ENCODE peak calls at places on chromosomes 3 and 15, in seven cellular contexts. One of them, this sample, is unnamed.

GRCh38 chr15:89112341-89112971 is 24.2 kb downstream of the ABHD2 start:
- DNase-seq in IMR-90: peak; percentile 49
- DNase-seq in HCT116: peak; percentile 72
- DNase-seq in fibroblast of lung: peak; percentile 83
- DNase-seq in K562: no peak
- DNase-seq in GM23248: peak; percentile 58
- DNase-seq in neuronal stem cell: no peak
- DNase-seq in this sample: peak; percentile 56

GRCh38 chr3:112579697-112580096 is 17.9 kb downstream of the SLC35A5 start:
- DNase-seq in IMR-90: peak; percentile 20
- DNase-seq in HCT116: no peak
- DNase-seq in fibroblast of lung: peak; percentile 44
- DNase-seq in K562: no peak
- DNase-seq in GM23248: peak; percentile 83
- DNase-seq in neuronal stem cell: no peak
- DNase-seq in this sample: peak; percentile 26

GRCh38 chr3:78905700-78906099 is 862.1 kb downstream of the ROBO1 start:
- DNase-seq in IMR-90: no peak
- DNase-seq in HCT116: no peak
- DNase-seq in fibroblast of lung: no peak
- DNase-seq in K562: no peak
- DNase-seq in GM23248: no peak
- DNase-seq in neuronal stem cell: no peak
- DNase-seq in this sample: no peak

GRCh38 chr3:63462732-63463131 is 184.6 kb downstream of the SYNPR start:
- DNase-seq in IMR-90: no peak
- DNase-seq in HCT116: no peak
- DNase-seq in fibroblast of lung: no peak
- DNase-seq in K562: no peak
- DNase-seq in GM23248: no peak
- DNase-seq in neuronal stem cell: no peak
- DNase-seq in this sample: no peak

GRCh38 chr3:146679995-146680394 is 74.8 kb upstream of the PLSCR5 start:
- DNase-seq in IMR-90: no peak
- DNase-seq in HCT116: no peak
- DNase-seq in fibroblast of lung: no peak
- DNase-seq in K562: no peak
- DNase-seq in GM23248: no peak
- DNase-seq in neuronal stem cell: no peak
- DNase-seq in this sample: no peak

GRCh38 chr3:196174652-196175051 is 36.5 kb downstream of the ZDHHC19 start:
- DNase-seq in IMR-90: no peak
- DNase-seq in HCT116: no peak
- DNase-seq in fibroblast of lung: no peak
- DNase-seq in K562: no peak
- DNase-seq in GM23248: no peak
- DNase-seq in neuronal stem cell: no peak
- DNase-seq in this sample: no peak

GRCh38 chr15:33086500-33087141 is 107.9 kb downstream of the FMN1 start:
- DNase-seq in IMR-90: peak; percentile 87
- DNase-seq in HCT116: peak; percentile 42
- DNase-seq in fibroblast of lung: peak; percentile 66
- DNase-seq in K562: no peak
- DNase-seq in GM23248: peak; percentile 81
- DNase-seq in neuronal stem cell: no peak
- DNase-seq in this sample: peak; percentile 88

GRCh38 chr3:112390783-112391641 is 58.1 kb downstream of the CD200 start:
- DNase-seq in IMR-90: peak; percentile 98
- DNase-seq in HCT116: no peak
- DNase-seq in fibroblast of lung: peak; percentile 99
- DNase-seq in K562: no peak
- DNase-seq in GM23248: peak; percentile 81
- DNase-seq in neuronal stem cell: peak; percentile 3
- DNase-seq in this sample: peak; percentile 85

GRCh38 chr15:36497903-36498302 is 81.5 kb upstream of the CDIN1 start:
- DNase-seq in IMR-90: no peak
- DNase-seq in HCT116: no peak
- DNase-seq in fibroblast of lung: peak; percentile 41
- DNase-seq in K562: no peak
- DNase-seq in GM23248: no peak
- DNase-seq in neuronal stem cell: no peak
- DNase-seq in this sample: no peak

GRCh38 chr3:56754753-56755365 is 46.9 kb downstream of the ARHGEF3 start:
- DNase-seq in IMR-90: no peak
- DNase-seq in HCT116: no peak
- DNase-seq in fibroblast of lung: no peak
- DNase-seq in K562: no peak
- DNase-seq in GM23248: no peak
- DNase-seq in neuronal stem cell: no peak
- DNase-seq in this sample: no peak

GRCh38 chr3:194685050-194685722 is 497 bp upstream of the FAM43A start:
- DNase-seq in IMR-90: no peak
- DNase-seq in HCT116: no peak
- DNase-seq in fibroblast of lung: no peak
- DNase-seq in K562: no peak
- DNase-seq in GM23248: no peak
- DNase-seq in neuronal stem cell: no peak
- DNase-seq in this sample: no peak

GRCh38 chr15:83559310-83559966 is 94.5 kb upstream of the ADAMTSL3 start:
- DNase-seq in IMR-90: peak; percentile 61
- DNase-seq in HCT116: peak; percentile 60
- DNase-seq in fibroblast of lung: peak; percentile 57
- DNase-seq in K562: peak; percentile 75
- DNase-seq in GM23248: peak; percentile 81
- DNase-seq in neuronal stem cell: peak; percentile 61
- DNase-seq in this sample: peak; percentile 86

GRCh38 chr3:128322030-128323022 is 144.4 kb downstream of the DNAJB8 start:
- DNase-seq in IMR-90: peak; percentile 46
- DNase-seq in HCT116: no peak
- DNase-seq in fibroblast of lung: peak; percentile 29
- DNase-seq in K562: peak; percentile 26
- DNase-seq in GM23248: peak; percentile 47
- DNase-seq in neuronal stem cell: no peak
- DNase-seq in this sample: peak; percentile 50

GRCh38 chr15:87740655-87741344 is 515.7 kb downstream of the NTRK3 start:
- DNase-seq in IMR-90: no peak
- DNase-seq in HCT116: no peak
- DNase-seq in fibroblast of lung: no peak
- DNase-seq in K562: no peak
- DNase-seq in GM23248: no peak
- DNase-seq in neuronal stem cell: no peak
- DNase-seq in this sample: no peak

GRCh38 chr3:153972862-153973261 is 148.3 kb upstream of the ARHGEF26 start:
- DNase-seq in IMR-90: no peak
- DNase-seq in HCT116: no peak
- DNase-seq in fibroblast of lung: no peak
- DNase-seq in K562: no peak
- DNase-seq in GM23248: no peak
- DNase-seq in neuronal stem cell: no peak
- DNase-seq in this sample: no peak

GRCh38 chr3:134312072-134312872 is 61.6 kb upstream of the RYK start:
- DNase-seq in IMR-90: no peak
- DNase-seq in HCT116: no peak
- DNase-seq in fibroblast of lung: peak; percentile 89
- DNase-seq in K562: no peak
- DNase-seq in GM23248: peak; percentile 47
- DNase-seq in neuronal stem cell: no peak
- DNase-seq in this sample: no peak

GRCh38 chr3:136929984-136930671 is 27.7 kb upstream of the IL20RB start:
- DNase-seq in IMR-90: peak; percentile 44
- DNase-seq in HCT116: no peak
- DNase-seq in fibroblast of lung: peak; percentile 23
- DNase-seq in K562: no peak
- DNase-seq in GM23248: peak; percentile 66
- DNase-seq in neuronal stem cell: no peak
- DNase-seq in this sample: peak; percentile 78

GRCh38 chr15:38587214-38587613 is 22.6 kb upstream of the RASGRP1 start:
- DNase-seq in IMR-90: no peak
- DNase-seq in HCT116: no peak
- DNase-seq in fibroblast of lung: no peak
- DNase-seq in K562: no peak
- DNase-seq in GM23248: no peak
- DNase-seq in neuronal stem cell: no peak
- DNase-seq in this sample: no peak

GRCh38 chr15:69104050-69104750 is 56.2 kb upstream of the GLCE start:
- DNase-seq in IMR-90: no peak
- DNase-seq in HCT116: no peak
- DNase-seq in fibroblast of lung: no peak
- DNase-seq in K562: no peak
- DNase-seq in GM23248: no peak
- DNase-seq in neuronal stem cell: no peak
- DNase-seq in this sample: no peak

GRCh38 chr3:177041021-177041729 is 156.1 kb downstream of the TBL1XR1 start:
- DNase-seq in IMR-90: peak; percentile 25
- DNase-seq in HCT116: no peak
- DNase-seq in fibroblast of lung: peak; percentile 51
- DNase-seq in K562: no peak
- DNase-seq in GM23248: peak; percentile 39
- DNase-seq in neuronal stem cell: no peak
- DNase-seq in this sample: peak; percentile 26

GRCh38 chr3:147153830-147154539 is 252.4 kb downstream of the ZIC4 start:
- DNase-seq in IMR-90: no peak
- DNase-seq in HCT116: no peak
- DNase-seq in fibroblast of lung: no peak
- DNase-seq in K562: no peak
- DNase-seq in GM23248: no peak
- DNase-seq in neuronal stem cell: no peak
- DNase-seq in this sample: no peak

GRCh38 chr3:134333522-134334181 is 40.6 kb downstream of the AMOTL2 start:
- DNase-seq in IMR-90: peak; percentile 70
- DNase-seq in HCT116: no peak
- DNase-seq in fibroblast of lung: peak; percentile 84
- DNase-seq in K562: no peak
- DNase-seq in GM23248: peak; percentile 89
- DNase-seq in neuronal stem cell: peak; percentile 72
- DNase-seq in this sample: peak; percentile 90

GRCh38 chr15:63539517-63539916 is 35.1 kb downstream of the USP3 start:
- DNase-seq in IMR-90: no peak
- DNase-seq in HCT116: no peak
- DNase-seq in fibroblast of lung: no peak
- DNase-seq in K562: no peak
- DNase-seq in GM23248: no peak
- DNase-seq in neuronal stem cell: no peak
- DNase-seq in this sample: no peak

GRCh38 chr3:15439476-15439875 is 12.1 kb downstream of the EAF1 start:
- DNase-seq in IMR-90: peak; percentile 66
- DNase-seq in HCT116: no peak
- DNase-seq in fibroblast of lung: peak; percentile 63
- DNase-seq in K562: no peak
- DNase-seq in GM23248: peak; percentile 62
- DNase-seq in neuronal stem cell: no peak
- DNase-seq in this sample: no peak
- H3K36me3 ChIP-seq in IMR-90: peaks cover 46% of the 10 kb centered on the region
- H3K36me3 ChIP-seq in HCT116: peaks cover 52% of the 10 kb centered on the region
- H3K36me3 ChIP-seq in fibroblast of lung: peaks cover 9% of the 10 kb centered on the region
- H3K36me3 ChIP-seq in K562: peaks cover 76% of the 10 kb centered on the region
- H3K36me3 ChIP-seq in GM23248: peaks cover 47% of the 10 kb centered on the region
- H3K36me3 ChIP-seq in neuronal stem cell: peaks cover 31% of the 10 kb centered on the region
- H3K36me3 ChIP-seq in this sample: peaks cover 72% of the 10 kb centered on the region

GRCh38 chr3:46947981-46948791 is 28.4 kb downstream of the CCDC12 start:
- DNase-seq in IMR-90: peak; percentile 52
- DNase-seq in HCT116: peak; percentile 64
- DNase-seq in fibroblast of lung: peak; percentile 61
- DNase-seq in K562: peak; percentile 82
- DNase-seq in GM23248: peak; percentile 28
- DNase-seq in neuronal stem cell: no peak
- DNase-seq in this sample: no peak
- H3K9ac ChIP-seq in IMR-90: no peak overlapping the region
- H3K9ac ChIP-seq in HCT116: peak overlapping the region; percentile 21
- H3K9ac ChIP-seq in fibroblast of lung: no peak overlapping the region
- H3K9ac ChIP-seq in K562: peak overlapping the region; percentile 21
- H3K9ac ChIP-seq in GM23248: no peak overlapping the region
- H3K9ac ChIP-seq in neuronal stem cell: no peak overlapping the region
- H3K9ac ChIP-seq in this sample: no peak overlapping the region

GRCh38 chr15:74907277-74907870 is 723 bp upstream of the FAM219B start:
- DNase-seq in IMR-90: no peak
- DNase-seq in HCT116: no peak
- DNase-seq in fibroblast of lung: no peak
- DNase-seq in K562: no peak
- DNase-seq in GM23248: peak; percentile 65
- DNase-seq in neuronal stem cell: no peak
- DNase-seq in this sample: no peak

GRCh38 chr15:74906450-74907276 is at the start of gene FAM219B:
- DNase-seq in IMR-90: peak; percentile 83
- DNase-seq in HCT116: peak; percentile 65
- DNase-seq in fibroblast of lung: peak; percentile 81
- DNase-seq in K562: peak; percentile 95
- DNase-seq in GM23248: peak; percentile 99
- DNase-seq in neuronal stem cell: peak; percentile 84
- DNase-seq in this sample: peak; percentile 98

GRCh38 chr15:74908635-74909034 is 2.0 kb upstream of the FAM219B start:
- DNase-seq in IMR-90: no peak
- DNase-seq in HCT116: no peak
- DNase-seq in fibroblast of lung: no peak
- DNase-seq in K562: no peak
- DNase-seq in GM23248: no peak
- DNase-seq in neuronal stem cell: no peak
- DNase-seq in this sample: no peak

GRCh38 chr15:74904190-74904805 is 2.4 kb downstream of the FAM219B start:
- DNase-seq in IMR-90: no peak
- DNase-seq in HCT116: no peak
- DNase-seq in fibroblast of lung: no peak
- DNase-seq in K562: no peak
- DNase-seq in GM23248: no peak
- DNase-seq in neuronal stem cell: no peak
- DNase-seq in this sample: no peak

DNA sequence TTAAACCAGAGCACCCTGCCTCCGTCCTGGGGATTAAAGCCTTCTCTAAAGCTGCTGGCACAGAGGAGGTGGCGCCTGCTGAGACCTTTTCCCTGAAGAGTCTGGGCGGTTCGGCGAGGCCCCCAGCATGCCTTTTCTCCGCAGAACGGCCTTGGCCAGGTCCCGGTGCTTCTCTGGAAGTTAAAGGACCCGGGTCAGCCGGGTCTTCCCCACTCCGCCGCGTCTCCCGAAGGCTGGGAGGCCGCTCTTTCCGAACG is 530 bp downstream of the FAM219B start:
- DNase-seq in IMR-90: no peak
- DNase-seq in HCT116: no peak
- DNase-seq in fibroblast of lung: peak; percentile 23
- DNase-seq in K562: no peak
- DNase-seq in GM23248: peak; percentile 59
- DNase-seq in neuronal stem cell: no peak
- DNase-seq in this sample: no peak
- H3K36me3 ChIP-seq in IMR-90: peaks cover 22% of the 10 kb centered on the region
- H3K36me3 ChIP-seq in HCT116: peaks cover 4% of the 10 kb centered on the region
- H3K36me3 ChIP-seq in fibroblast of lung: peaks cover 9% of the 10 kb centered on the region
- H3K36me3 ChIP-seq in K562: peaks cover 37% of the 10 kb centered on the region
- H3K36me3 ChIP-seq in GM23248: peaks cover 19% of the 10 kb centered on the region
- H3K36me3 ChIP-seq in neuronal stem cell: peaks cover 27% of the 10 kb centered on the region
- H3K36me3 ChIP-seq in this sample: peaks cover 38% of the 10 kb centered on the region

DNA sequence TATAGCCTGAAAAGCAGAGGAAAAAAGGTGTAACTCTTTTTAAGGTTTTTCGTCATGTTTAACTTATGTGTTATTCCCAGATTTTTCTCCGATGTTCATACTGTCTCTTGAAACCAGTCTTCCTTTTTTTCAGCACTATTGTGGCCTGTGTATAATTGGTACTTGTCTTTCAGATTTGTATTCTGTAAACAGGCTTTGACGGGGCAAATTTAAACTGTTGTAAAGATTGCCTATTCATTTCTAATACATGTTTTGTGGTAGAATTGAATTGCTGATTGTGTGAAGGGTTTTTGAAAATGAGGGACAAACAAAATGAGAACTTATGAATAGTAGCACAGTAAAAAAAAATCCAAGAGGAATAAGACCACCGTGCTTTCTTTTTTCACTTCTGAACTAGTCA is 33.6 kb downstream of the AKAP13 start:
- DNase-seq in IMR-90: no peak
- DNase-seq in HCT116: no peak
- DNase-seq in fibroblast of lung: no peak
- DNase-seq in K562: no peak
- DNase-seq in GM23248: no peak
- DNase-seq in neuronal stem cell: no peak
- DNase-seq in this sample: no peak
- H3K9ac ChIP-seq in IMR-90: no peak overlapping the region
- H3K9ac ChIP-seq in HCT116: peak overlapping the region; percentile 50
- H3K9ac ChIP-seq in fibroblast of lung: no peak overlapping the region
- H3K9ac ChIP-seq in K562: no peak overlapping the region
- H3K9ac ChIP-seq in GM23248: peak overlapping the region; percentile 50
- H3K9ac ChIP-seq in neuronal stem cell: no peak overlapping the region
- H3K9ac ChIP-seq in this sample: peak overlapping the region; percentile 9